ENCODE peak calls at places on chromosomes 16 and 17, in six cellular contexts. One of them, this sample, is unnamed.

GRCh38 chr16:63618896-63619295 is 1503.0 kb downstream of the CDH11 start:
- DNase-seq in colonic mucosa: no peak
- DNase-seq in RWPE1: no peak
- DNase-seq in heart right ventricle: no peak
- DNase-seq in astrocyte of the spinal cord: no peak
- DNase-seq in breast epithelium: no peak
- DNase-seq in this sample: no peak

GRCh38 chr16:12002447-12003006 is 26.0 kb downstream of the SNX29 start:
- DNase-seq in RWPE1: peak
- DNase-seq in breast epithelium: no peak
- DNase-seq in astrocyte of the spinal cord: peak
- DNase-seq in colonic mucosa: no peak
- DNase-seq in heart right ventricle: no peak
- DNase-seq in this sample: no peak

GRCh38 chr17:64384253-64385186 is 6.1 kb downstream of the PECAM1 start:
- DNase-seq in colonic mucosa: no peak
- DNase-seq in astrocyte of the spinal cord: peak
- DNase-seq in breast epithelium: no peak
- DNase-seq in RWPE1: no peak
- DNase-seq in heart right ventricle: no peak
- DNase-seq in this sample: no peak

GRCh38 chr17:81039854-81040758 is 5.2 kb downstream of the BAIAP2 start:
- DNase-seq in astrocyte of the spinal cord: peak
- DNase-seq in colonic mucosa: no peak
- DNase-seq in RWPE1: peak
- DNase-seq in heart right ventricle: no peak
- DNase-seq in breast epithelium: no peak
- DNase-seq in this sample: peak

GRCh38 chr16:75169899-75170405 is 21.6 kb downstream of the ZFP1 start:
- DNase-seq in astrocyte of the spinal cord: no peak
- DNase-seq in heart right ventricle: no peak
- DNase-seq in RWPE1: no peak
- DNase-seq in colonic mucosa: no peak
- DNase-seq in breast epithelium: no peak
- DNase-seq in this sample: no peak

GRCh38 chr16:24018485-24018884 is 182.7 kb downstream of the PRKCB start:
- DNase-seq in colonic mucosa: no peak
- DNase-seq in astrocyte of the spinal cord: no peak
- DNase-seq in heart right ventricle: no peak
- DNase-seq in breast epithelium: no peak
- DNase-seq in RWPE1: no peak
- DNase-seq in this sample: no peak

GRCh38 chr16:49057391-49057790 is 224.2 kb downstream of the CBLN1 start:
- DNase-seq in heart right ventricle: no peak
- DNase-seq in RWPE1: no peak
- DNase-seq in astrocyte of the spinal cord: no peak
- DNase-seq in colonic mucosa: no peak
- DNase-seq in breast epithelium: no peak
- DNase-seq in this sample: no peak

GRCh38 chr16:11157143-11157542 is 98.9 kb downstream of the SOCS1 start:
- DNase-seq in heart right ventricle: no peak
- DNase-seq in RWPE1: no peak
- DNase-seq in colonic mucosa: no peak
- DNase-seq in breast epithelium: no peak
- DNase-seq in astrocyte of the spinal cord: no peak
- DNase-seq in this sample: no peak

GRCh38 chr17:77325826-77326581 is 185.2 kb downstream of the SEC14L1 start:
- DNase-seq in astrocyte of the spinal cord: peak
- DNase-seq in breast epithelium: peak
- DNase-seq in colonic mucosa: peak
- DNase-seq in heart right ventricle: no peak
- DNase-seq in RWPE1: no peak
- DNase-seq in this sample: no peak

GRCh38 chr17:56754523-56755208 is 79.1 kb downstream of the C17orf67 start:
- DNase-seq in astrocyte of the spinal cord: peak
- DNase-seq in colonic mucosa: no peak
- DNase-seq in RWPE1: peak
- DNase-seq in breast epithelium: no peak
- DNase-seq in heart right ventricle: no peak
- DNase-seq in this sample: no peak

GRCh38 chr16:50266337-50267091 is at the start of gene ADCY7:
- DNase-seq in heart right ventricle: peak
- DNase-seq in astrocyte of the spinal cord: peak
- DNase-seq in RWPE1: peak
- DNase-seq in colonic mucosa: peak
- DNase-seq in breast epithelium: no peak
- DNase-seq in this sample: peak

GRCh38 chr16:57530104-57530522 is 6.3 kb downstream of the CCDC102A start:
- DNase-seq in heart right ventricle: no peak
- DNase-seq in colonic mucosa: peak
- DNase-seq in RWPE1: peak
- DNase-seq in breast epithelium: no peak
- DNase-seq in astrocyte of the spinal cord: peak
- DNase-seq in this sample: peak

GRCh38 chr16:54244061-54244886 is 42.3 kb downstream of the IRX3 start:
- DNase-seq in breast epithelium: no peak
- DNase-seq in RWPE1: no peak
- DNase-seq in colonic mucosa: no peak
- DNase-seq in astrocyte of the spinal cord: no peak
- DNase-seq in heart right ventricle: no peak
- DNase-seq in this sample: no peak

GRCh38 chr17:78426293-78426879 is 47.9 kb downstream of the PGS1 start:
- DNase-seq in RWPE1: no peak
- DNase-seq in heart right ventricle: no peak
- DNase-seq in astrocyte of the spinal cord: no peak
- DNase-seq in breast epithelium: no peak
- DNase-seq in colonic mucosa: no peak
- DNase-seq in this sample: no peak

GRCh38 chr17:43579570-43580140 is 33.5 kb upstream of the ETV4 start:
- DNase-seq in RWPE1: peak
- DNase-seq in breast epithelium: no peak
- DNase-seq in colonic mucosa: no peak
- DNase-seq in astrocyte of the spinal cord: peak
- DNase-seq in heart right ventricle: no peak
- DNase-seq in this sample: no peak

GRCh38 chr17:62665599-62665998 is 38.1 kb downstream of the MRC2 start:
- DNase-seq in breast epithelium: no peak
- DNase-seq in astrocyte of the spinal cord: no peak
- DNase-seq in colonic mucosa: no peak
- DNase-seq in RWPE1: no peak
- DNase-seq in heart right ventricle: no peak
- DNase-seq in this sample: no peak

GRCh38 chr17:74987909-74988711 is 678 bp downstream of the CDR2L start:
- DNase-seq in RWPE1: no peak
- DNase-seq in colonic mucosa: peak
- DNase-seq in astrocyte of the spinal cord: peak
- DNase-seq in heart right ventricle: peak
- DNase-seq in breast epithelium: peak
- DNase-seq in this sample: peak

GRCh38 chr16:4651842-4652241 is 27.2 kb downstream of the MGRN1 start:
- DNase-seq in colonic mucosa: no peak
- DNase-seq in heart right ventricle: no peak
- DNase-seq in astrocyte of the spinal cord: no peak
- DNase-seq in breast epithelium: no peak
- DNase-seq in RWPE1: no peak
- DNase-seq in this sample: no peak

GRCh38 chr17:76074390-76075363 is at the start of gene GALR2:
- DNase-seq in colonic mucosa: no peak
- DNase-seq in astrocyte of the spinal cord: no peak
- DNase-seq in RWPE1: no peak
- DNase-seq in heart right ventricle: no peak
- DNase-seq in breast epithelium: no peak
- DNase-seq in this sample: no peak

GRCh38 chr17:83064732-83065659 is 14.4 kb upstream of the METRNL start:
- DNase-seq in heart right ventricle: peak
- DNase-seq in colonic mucosa: peak
- DNase-seq in astrocyte of the spinal cord: no peak
- DNase-seq in RWPE1: no peak
- DNase-seq in breast epithelium: peak
- DNase-seq in this sample: peak

GRCh38 chr17:75979705-75980187 is 706 bp downstream of the TEN1 start:
- DNase-seq in breast epithelium: no peak
- DNase-seq in heart right ventricle: no peak
- DNase-seq in RWPE1: no peak
- DNase-seq in astrocyte of the spinal cord: no peak
- DNase-seq in colonic mucosa: peak
- DNase-seq in this sample: no peak

GRCh38 chr16:11913425-11914079 is 2.2 kb downstream of the GSPT1 start:
- DNase-seq in RWPE1: no peak
- DNase-seq in heart right ventricle: no peak
- DNase-seq in astrocyte of the spinal cord: no peak
- DNase-seq in breast epithelium: no peak
- DNase-seq in colonic mucosa: no peak
- DNase-seq in this sample: peak

GRCh38 chr17:82520041-82520910 is 744 bp downstream of the FOXK2 start:
- DNase-seq in RWPE1: no peak
- DNase-seq in astrocyte of the spinal cord: no peak
- DNase-seq in breast epithelium: no peak
- DNase-seq in heart right ventricle: peak
- DNase-seq in colonic mucosa: peak
- DNase-seq in this sample: no peak

GRCh38 chr17:68903294-68903693 is 51.9 kb downstream of the ABCA8 start:
- DNase-seq in breast epithelium: no peak
- DNase-seq in astrocyte of the spinal cord: no peak
- DNase-seq in RWPE1: no peak
- DNase-seq in colonic mucosa: no peak
- DNase-seq in heart right ventricle: no peak
- DNase-seq in this sample: no peak

GRCh38 chr17:77194179-77194578 is 53.4 kb downstream of the SEC14L1 start:
- DNase-seq in RWPE1: no peak
- DNase-seq in astrocyte of the spinal cord: no peak
- DNase-seq in breast epithelium: no peak
- DNase-seq in heart right ventricle: no peak
- DNase-seq in colonic mucosa: no peak
- DNase-seq in this sample: no peak

GRCh38 chr16:88630433-88630832 is 7.9 kb upstream of the IL17C start:
- DNase-seq in astrocyte of the spinal cord: no peak
- DNase-seq in heart right ventricle: no peak
- DNase-seq in RWPE1: no peak
- DNase-seq in colonic mucosa: no peak
- DNase-seq in breast epithelium: no peak
- DNase-seq in this sample: no peak

GRCh38 chr16:1929578-1930337 is 11.5 kb upstream of the HS3ST6 start:
- DNase-seq in RWPE1: peak
- DNase-seq in colonic mucosa: peak
- DNase-seq in breast epithelium: peak
- DNase-seq in heart right ventricle: peak
- DNase-seq in astrocyte of the spinal cord: peak
- DNase-seq in this sample: peak

GRCh38 chr17:67500261-67500660 is 123.2 kb downstream of the PITPNC1 start:
- DNase-seq in heart right ventricle: no peak
- DNase-seq in breast epithelium: no peak
- DNase-seq in astrocyte of the spinal cord: no peak
- DNase-seq in colonic mucosa: no peak
- DNase-seq in RWPE1: no peak
- DNase-seq in this sample: no peak

GRCh38 chr16:31357324-31358156 is 2.6 kb downstream of the ITGAX start:
- DNase-seq in heart right ventricle: no peak
- DNase-seq in astrocyte of the spinal cord: no peak
- DNase-seq in RWPE1: no peak
- DNase-seq in breast epithelium: peak
- DNase-seq in colonic mucosa: no peak
- DNase-seq in this sample: no peak
- TF ChIP-seq CTCF in heart right ventricle: no peak
- TF ChIP-seq CTCF in astrocyte of the spinal cord: no peak
- TF ChIP-seq CTCF in RWPE1: no peak
- TF ChIP-seq CTCF in breast epithelium: no peak
- TF ChIP-seq CTCF in colonic mucosa: no peak
- TF ChIP-seq CTCF in this sample: no peak

DNA sequence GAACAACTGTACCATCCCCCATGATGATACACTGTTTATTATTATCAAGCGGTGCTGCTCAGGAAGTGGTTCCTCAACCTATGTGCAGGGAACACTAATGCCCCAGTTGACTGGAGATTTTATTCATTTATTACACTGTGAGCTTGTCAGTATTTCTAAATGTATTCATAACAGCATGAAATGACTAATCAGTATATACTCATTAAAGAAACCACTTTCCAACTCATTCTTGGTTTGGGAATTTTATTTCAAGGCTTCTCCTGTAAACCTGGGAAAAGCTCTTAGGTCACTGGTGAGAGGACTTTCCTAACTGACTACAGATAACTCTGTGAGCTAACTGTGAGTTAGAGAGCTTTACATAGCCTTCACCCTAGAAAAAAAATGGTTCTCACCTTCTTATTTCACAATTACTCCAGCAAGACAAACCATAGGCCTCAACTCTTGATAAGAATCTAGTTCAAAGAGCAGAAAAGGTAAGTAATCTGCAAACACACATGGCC is 42.5 kb downstream of the NXPH3 start:
- DNase-seq in heart right ventricle: no peak
- DNase-seq in colonic mucosa: no peak
- DNase-seq in astrocyte of the spinal cord: peak
- DNase-seq in breast epithelium: no peak
- DNase-seq in RWPE1: no peak
- DNase-seq in this sample: no peak
- TF ChIP-seq CTCF in heart right ventricle: no peak
- TF ChIP-seq CTCF in colonic mucosa: no peak
- TF ChIP-seq CTCF in astrocyte of the spinal cord: no peak
- TF ChIP-seq CTCF in breast epithelium: no peak
- TF ChIP-seq CTCF in RWPE1: no peak
- TF ChIP-seq CTCF in this sample: no peak

GRCh38 chr16:79213214-79213613 is 387.3 kb downstream of the MAF start:
- DNase-seq in heart right ventricle: no peak
- DNase-seq in astrocyte of the spinal cord: no peak
- DNase-seq in colonic mucosa: no peak
- DNase-seq in RWPE1: no peak
- DNase-seq in breast epithelium: no peak
- DNase-seq in this sample: peak
- TF ChIP-seq CTCF in heart right ventricle: no peak
- TF ChIP-seq CTCF in astrocyte of the spinal cord: no peak
- TF ChIP-seq CTCF in colonic mucosa: no peak
- TF ChIP-seq CTCF in RWPE1: no peak
- TF ChIP-seq CTCF in breast epithelium: no peak
- TF ChIP-seq CTCF in this sample: no peak

DNA sequence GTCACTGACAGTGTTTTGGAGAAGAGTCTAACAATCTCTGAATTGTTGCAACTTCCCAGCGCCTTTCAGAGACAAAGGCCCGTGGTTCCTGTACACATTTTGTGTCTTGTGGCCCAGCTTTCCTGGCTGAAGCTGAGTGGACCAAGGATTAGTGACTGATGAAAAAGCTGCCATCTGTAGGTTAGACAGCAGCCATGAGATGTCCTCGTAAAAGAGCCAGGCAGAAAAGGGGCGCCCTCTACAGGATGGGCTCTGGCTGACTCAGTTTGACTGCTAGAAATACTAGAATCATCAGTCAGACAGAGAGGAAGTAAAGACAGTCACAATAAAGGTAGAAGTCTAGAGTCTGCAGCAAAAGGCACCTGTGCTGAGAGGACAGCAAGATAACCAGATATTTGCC is 26.5 kb upstream of the NF1 start:
- DNase-seq in colonic mucosa: peak
- DNase-seq in breast epithelium: no peak
- DNase-seq in RWPE1: no peak
- DNase-seq in heart right ventricle: peak
- DNase-seq in astrocyte of the spinal cord: no peak
- DNase-seq in this sample: peak
- TF ChIP-seq CTCF in colonic mucosa: no peak
- TF ChIP-seq CTCF in breast epithelium: no peak
- TF ChIP-seq CTCF in RWPE1: no peak
- TF ChIP-seq CTCF in heart right ventricle: peak
- TF ChIP-seq CTCF in astrocyte of the spinal cord: peak
- TF ChIP-seq CTCF in this sample: peak

This sample was measured in Calu3.